ENCODE peak calls at places on chromosomes 16 and 17, in four cellular contexts. One of them, this sample, is unnamed.

GRCh38 chr16:75085556-75085955 is 31.0 kb downstream of the LDHD start:
- DNase-seq in HepG2: no peak
- DNase-seq in K562: no peak
- DNase-seq in A549: no peak
- DNase-seq in this sample: no peak

GRCh38 chr16:27641260-27641659 is 91.3 kb downstream of the KATNIP start:
- DNase-seq in HepG2: no peak
- DNase-seq in K562: peak
- DNase-seq in A549: no peak
- DNase-seq in this sample: no peak

GRCh38 chr17:49388692-49389513 is 25.8 kb downstream of the PHB1 start:
- DNase-seq in HepG2: no peak
- DNase-seq in A549: no peak
- DNase-seq in K562: no peak
- DNase-seq in this sample: no peak

GRCh38 chr17:35596530-35597233 is 9.6 kb downstream of the AP2B1 start:
- DNase-seq in K562: no peak
- DNase-seq in A549: no peak
- DNase-seq in HepG2: no peak
- DNase-seq in this sample: peak

GRCh38 chr17:17626151-17626805 is 34.8 kb upstream of the PEMT start:
- DNase-seq in K562: no peak
- DNase-seq in A549: no peak
- DNase-seq in HepG2: no peak
- DNase-seq in this sample: peak

GRCh38 chr16:21663889-21664647 is at the start of gene OTOA:
- DNase-seq in K562: no peak
- DNase-seq in A549: no peak
- DNase-seq in HepG2: no peak
- DNase-seq in this sample: peak

GRCh38 chr17:18039535-18040286 is 503 bp downstream of the GID4 start:
- DNase-seq in A549: peak
- DNase-seq in HepG2: no peak
- DNase-seq in K562: no peak
- DNase-seq in this sample: peak

GRCh38 chr17:27083408-27084185 is 210.3 kb upstream of the WSB1 start:
- DNase-seq in HepG2: no peak
- DNase-seq in K562: no peak
- DNase-seq in A549: no peak
- DNase-seq in this sample: no peak

GRCh38 chr16:30068750-30069574 is 3.4 kb downstream of the ALDOA start:
- DNase-seq in HepG2: peak
- DNase-seq in K562: no peak
- DNase-seq in A549: no peak
- DNase-seq in this sample: peak

GRCh38 chr17:83115832-83116231 is 36.4 kb downstream of the METRNL start:
- DNase-seq in K562: no peak
- DNase-seq in A549: no peak
- DNase-seq in HepG2: no peak
- DNase-seq in this sample: no peak

GRCh38 chr16:50202926-50203624 is 50.0 kb downstream of the TENT4B start:
- DNase-seq in A549: peak
- DNase-seq in HepG2: peak
- DNase-seq in K562: no peak
- DNase-seq in this sample: no peak

GRCh38 chr16:58366247-58367031 is 25.8 kb upstream of the GINS3 start:
- DNase-seq in HepG2: peak
- DNase-seq in K562: no peak
- DNase-seq in A549: peak
- DNase-seq in this sample: no peak

GRCh38 chr17:51901242-51901641 is 257.3 kb downstream of the CA10 start:
- DNase-seq in A549: no peak
- DNase-seq in K562: no peak
- DNase-seq in HepG2: no peak
- DNase-seq in this sample: peak

GRCh38 chr16:64238576-64238975 is 883.3 kb downstream of the CDH11 start:
- DNase-seq in HepG2: no peak
- DNase-seq in K562: no peak
- DNase-seq in A549: no peak
- DNase-seq in this sample: no peak

GRCh38 chr16:79592150-79592549 is 8.4 kb downstream of the MAF start:
- DNase-seq in K562: no peak
- DNase-seq in HepG2: no peak
- DNase-seq in A549: no peak
- DNase-seq in this sample: no peak

GRCh38 chr17:82679586-82680465 is 18.7 kb downstream of the RAB40B start:
- DNase-seq in A549: no peak
- DNase-seq in K562: no peak
- DNase-seq in HepG2: peak
- DNase-seq in this sample: peak

GRCh38 chr17:63278731-63279442 is 167.2 kb downstream of the CYB561 start:
- DNase-seq in K562: no peak
- DNase-seq in A549: no peak
- DNase-seq in HepG2: no peak
- DNase-seq in this sample: no peak

GRCh38 chr17:79658811-79659207 is 48.0 kb upstream of the RBFOX3 start:
- DNase-seq in A549: peak
- DNase-seq in HepG2: peak
- DNase-seq in K562: peak
- DNase-seq in this sample: peak

GRCh38 chr16:16141784-16142396 is 81.4 kb downstream of the ABCC6 start:
- DNase-seq in A549: no peak
- DNase-seq in K562: no peak
- DNase-seq in HepG2: no peak
- DNase-seq in this sample: no peak

GRCh38 chr17:65531508-65532431 is 29.7 kb downstream of the AXIN2 start:
- DNase-seq in HepG2: no peak
- DNase-seq in A549: peak
- DNase-seq in K562: no peak
- DNase-seq in this sample: peak

GRCh38 chr17:76650505-76650904 is 6.9 kb upstream of the ST6GALNAC1 start:
- DNase-seq in HepG2: no peak
- DNase-seq in K562: no peak
- DNase-seq in A549: no peak
- DNase-seq in this sample: no peak

GRCh38 chr16:24685539-24686432 is 43.7 kb upstream of the TNRC6A start:
- DNase-seq in K562: peak
- DNase-seq in A549: peak
- DNase-seq in HepG2: peak
- DNase-seq in this sample: peak
- TF ChIP-seq MAX in K562: no peak
- TF ChIP-seq MAX in A549: peak
- TF ChIP-seq MAX in HepG2: no peak
- TF ChIP-seq MAX in this sample: no peak

GRCh38 chr17:57178839-57179238 is 77.5 kb upstream of the MSI2 start:
- DNase-seq in A549: no peak
- DNase-seq in K562: no peak
- DNase-seq in HepG2: no peak
- DNase-seq in this sample: no peak
- TF ChIP-seq NR3C1 in A549: no peak
- TF ChIP-seq NR3C1 in K562: no peak
- TF ChIP-seq NR3C1 in HepG2: no peak
- TF ChIP-seq NR3C1 in this sample: no peak

GRCh38 chr16:55641430-55642056 is 14.2 kb upstream of the SLC6A2 start:
- DNase-seq in A549: no peak
- DNase-seq in HepG2: peak
- DNase-seq in K562: no peak
- DNase-seq in this sample: no peak
- TF ChIP-seq MAX in A549: no peak
- TF ChIP-seq MAX in HepG2: no peak
- TF ChIP-seq MAX in K562: no peak
- TF ChIP-seq MAX in this sample: no peak

GRCh38 chr17:16534236-16534635 is 34.8 kb downstream of the ZNF287 start:
- DNase-seq in HepG2: no peak
- DNase-seq in A549: no peak
- DNase-seq in K562: no peak
- DNase-seq in this sample: no peak
- TF ChIP-seq NR3C1 in HepG2: no peak
- TF ChIP-seq NR3C1 in A549: no peak
- TF ChIP-seq NR3C1 in K562: no peak
- TF ChIP-seq NR3C1 in this sample: no peak

GRCh38 chr16:85615014-85615851 is 2.1 kb downstream of the GSE1 start:
- DNase-seq in A549: peak
- DNase-seq in K562: no peak
- DNase-seq in HepG2: peak
- DNase-seq in this sample: peak
- TF ChIP-seq MAX in A549: no peak
- TF ChIP-seq MAX in K562: no peak
- TF ChIP-seq MAX in HepG2: peak
- TF ChIP-seq MAX in this sample: no peak

GRCh38 chr17:28684963-28685362 is 23.0 kb downstream of the SUPT6H start:
- DNase-seq in HepG2: peak
- DNase-seq in K562: no peak
- DNase-seq in A549: peak
- DNase-seq in this sample: no peak
- TF ChIP-seq NR3C1 in HepG2: no peak
- TF ChIP-seq NR3C1 in K562: no peak
- TF ChIP-seq NR3C1 in A549: no peak
- TF ChIP-seq NR3C1 in this sample: no peak